ENCODE peak calls at places on chromosomes 6 and 20, in ten cellular contexts. One of them, this sample, is unnamed.
A peak's percentile ranks its signal among the peaks of the same experiment; 100 is the strongest.

GRCh38 chr6:8530775-8531435 is 95.6 kb upstream of the SLC35B3 start:
- DNase-seq in cardiac muscle cell: peak; percentile 4
- DNase-seq in PC-9: no peak
- DNase-seq in upper lobe of right lung: no peak
- DNase-seq in ovary: no peak
- DNase-seq in suprapubic skin: no peak
- DNase-seq in dorsolateral prefrontal cortex: no peak
- DNase-seq in tibial artery: no peak
- DNase-seq in CD4-positive, alpha-beta T cell: no peak
- DNase-seq in lower lobe of right lung: no peak
- DNase-seq in this sample: no peak

GRCh38 chr6:81938991-81939773 is 186.7 kb upstream of the TENT5A start:
- DNase-seq in cardiac muscle cell: no peak
- DNase-seq in PC-9: peak; percentile 78
- DNase-seq in upper lobe of right lung: no peak
- DNase-seq in ovary: no peak
- DNase-seq in suprapubic skin: no peak
- DNase-seq in dorsolateral prefrontal cortex: no peak
- DNase-seq in tibial artery: no peak
- DNase-seq in CD4-positive, alpha-beta T cell: no peak
- DNase-seq in lower lobe of right lung: no peak
- DNase-seq in this sample: no peak

GRCh38 chr6:26172496-26172958 is 85.3 kb downstream of the HFE start:
- DNase-seq in cardiac muscle cell: peak; percentile 24
- DNase-seq in PC-9: no peak
- DNase-seq in upper lobe of right lung: no peak
- DNase-seq in ovary: no peak
- DNase-seq in suprapubic skin: no peak
- DNase-seq in dorsolateral prefrontal cortex: no peak
- DNase-seq in tibial artery: no peak
- DNase-seq in CD4-positive, alpha-beta T cell: no peak
- DNase-seq in lower lobe of right lung: no peak
- DNase-seq in this sample: no peak

GRCh38 chr20:815226-815625 is 18.3 kb upstream of the FAM110A start:
- DNase-seq in cardiac muscle cell: no peak
- DNase-seq in PC-9: no peak
- DNase-seq in upper lobe of right lung: no peak
- DNase-seq in ovary: no peak
- DNase-seq in suprapubic skin: no peak
- DNase-seq in dorsolateral prefrontal cortex: no peak
- DNase-seq in tibial artery: no peak
- DNase-seq in CD4-positive, alpha-beta T cell: no peak
- DNase-seq in lower lobe of right lung: no peak
- DNase-seq in this sample: no peak

GRCh38 chr6:133568970-133569889 is 319.7 kb upstream of the TCF21 start:
- DNase-seq in cardiac muscle cell: peak; percentile 65
- DNase-seq in PC-9: peak; percentile 88
- DNase-seq in upper lobe of right lung: no peak
- DNase-seq in ovary: peak; percentile 44
- DNase-seq in suprapubic skin: no peak
- DNase-seq in dorsolateral prefrontal cortex: no peak
- DNase-seq in tibial artery: no peak
- DNase-seq in CD4-positive, alpha-beta T cell: no peak
- DNase-seq in lower lobe of right lung: no peak
- DNase-seq in this sample: no peak

GRCh38 chr6:104682722-104683643 is 176.7 kb downstream of the HACE1 start:
- DNase-seq in cardiac muscle cell: peak; percentile 60
- DNase-seq in PC-9: no peak
- DNase-seq in upper lobe of right lung: peak; percentile 73
- DNase-seq in ovary: no peak
- DNase-seq in suprapubic skin: no peak
- DNase-seq in dorsolateral prefrontal cortex: no peak
- DNase-seq in tibial artery: no peak
- DNase-seq in CD4-positive, alpha-beta T cell: peak; percentile 56
- DNase-seq in lower lobe of right lung: peak; percentile 70
- DNase-seq in this sample: peak; percentile 18

GRCh38 chr6:31042801-31043200 is 32.5 kb downstream of the MUC22 start:
- DNase-seq in cardiac muscle cell: peak; percentile 74
- DNase-seq in PC-9: peak; percentile 54
- DNase-seq in upper lobe of right lung: no peak
- DNase-seq in ovary: peak; percentile 65
- DNase-seq in suprapubic skin: no peak
- DNase-seq in dorsolateral prefrontal cortex: no peak
- DNase-seq in tibial artery: no peak
- DNase-seq in CD4-positive, alpha-beta T cell: peak; percentile 4
- DNase-seq in lower lobe of right lung: peak; percentile 54
- DNase-seq in this sample: peak; percentile 19

GRCh38 chr6:38695227-38695900 is 7.6 kb downstream of the GLO1 start:
- DNase-seq in cardiac muscle cell: no peak
- DNase-seq in PC-9: no peak
- DNase-seq in upper lobe of right lung: no peak
- DNase-seq in ovary: no peak
- DNase-seq in suprapubic skin: no peak
- DNase-seq in dorsolateral prefrontal cortex: no peak
- DNase-seq in tibial artery: no peak
- DNase-seq in CD4-positive, alpha-beta T cell: no peak
- DNase-seq in lower lobe of right lung: no peak
- DNase-seq in this sample: no peak

GRCh38 chr6:149440735-149441662 is 40.9 kb downstream of the SUMO4 start:
- DNase-seq in cardiac muscle cell: no peak
- DNase-seq in PC-9: no peak
- DNase-seq in upper lobe of right lung: no peak
- DNase-seq in ovary: no peak
- DNase-seq in suprapubic skin: peak; percentile 65
- DNase-seq in dorsolateral prefrontal cortex: no peak
- DNase-seq in tibial artery: no peak
- DNase-seq in CD4-positive, alpha-beta T cell: no peak
- DNase-seq in lower lobe of right lung: no peak
- DNase-seq in this sample: no peak

GRCh38 chr20:31909253-31910070 is 39.0 kb downstream of the TTLL9 start:
- DNase-seq in cardiac muscle cell: no peak
- DNase-seq in PC-9: no peak
- DNase-seq in upper lobe of right lung: peak; percentile 26
- DNase-seq in ovary: no peak
- DNase-seq in suprapubic skin: peak; percentile 53
- DNase-seq in dorsolateral prefrontal cortex: no peak
- DNase-seq in tibial artery: no peak
- DNase-seq in CD4-positive, alpha-beta T cell: no peak
- DNase-seq in lower lobe of right lung: no peak
- DNase-seq in this sample: no peak

GRCh38 chr20:31698803-31699718 is 23.6 kb downstream of the BCL2L1 start:
- DNase-seq in cardiac muscle cell: no peak
- DNase-seq in PC-9: peak; percentile 91
- DNase-seq in upper lobe of right lung: no peak
- DNase-seq in ovary: no peak
- DNase-seq in suprapubic skin: no peak
- DNase-seq in dorsolateral prefrontal cortex: no peak
- DNase-seq in tibial artery: peak; percentile 86
- DNase-seq in CD4-positive, alpha-beta T cell: no peak
- DNase-seq in lower lobe of right lung: peak; percentile 55
- DNase-seq in this sample: no peak

GRCh38 chr6:6712258-6712978 is 123.9 kb downstream of the LY86 start:
- DNase-seq in cardiac muscle cell: no peak
- DNase-seq in PC-9: peak; percentile 96
- DNase-seq in upper lobe of right lung: peak; percentile 72
- DNase-seq in ovary: no peak
- DNase-seq in suprapubic skin: no peak
- DNase-seq in dorsolateral prefrontal cortex: no peak
- DNase-seq in tibial artery: no peak
- DNase-seq in CD4-positive, alpha-beta T cell: no peak
- DNase-seq in lower lobe of right lung: peak; percentile 64
- DNase-seq in this sample: no peak

GRCh38 chr20:11120451-11120850 is 446.7 kb upstream of the JAG1 start:
- DNase-seq in cardiac muscle cell: no peak
- DNase-seq in PC-9: no peak
- DNase-seq in upper lobe of right lung: no peak
- DNase-seq in ovary: no peak
- DNase-seq in suprapubic skin: no peak
- DNase-seq in dorsolateral prefrontal cortex: no peak
- DNase-seq in tibial artery: no peak
- DNase-seq in CD4-positive, alpha-beta T cell: no peak
- DNase-seq in lower lobe of right lung: no peak
- DNase-seq in this sample: no peak

GRCh38 chr6:81752969-81753708 is 658 bp upstream of the TENT5A start:
- DNase-seq in cardiac muscle cell: peak; percentile 93
- DNase-seq in PC-9: peak; percentile 63
- DNase-seq in upper lobe of right lung: peak; percentile 97
- DNase-seq in ovary: peak; percentile 96
- DNase-seq in suprapubic skin: peak; percentile 94
- DNase-seq in dorsolateral prefrontal cortex: peak; percentile 50
- DNase-seq in tibial artery: peak; percentile 98
- DNase-seq in CD4-positive, alpha-beta T cell: peak; percentile 47
- DNase-seq in lower lobe of right lung: peak; percentile 96
- DNase-seq in this sample: peak; percentile 75

GRCh38 chr6:167058261-167058660 is 59.1 kb downstream of the CEP43 start:
- DNase-seq in cardiac muscle cell: no peak
- DNase-seq in PC-9: no peak
- DNase-seq in upper lobe of right lung: no peak
- DNase-seq in ovary: no peak
- DNase-seq in suprapubic skin: no peak
- DNase-seq in dorsolateral prefrontal cortex: no peak
- DNase-seq in tibial artery: no peak
- DNase-seq in CD4-positive, alpha-beta T cell: no peak
- DNase-seq in lower lobe of right lung: no peak
- DNase-seq in this sample: no peak

GRCh38 chr6:157063176-157063934 is 260.0 kb downstream of the TMEM242 start:
- DNase-seq in cardiac muscle cell: no peak
- DNase-seq in PC-9: peak; percentile 92
- DNase-seq in upper lobe of right lung: no peak
- DNase-seq in ovary: no peak
- DNase-seq in suprapubic skin: no peak
- DNase-seq in dorsolateral prefrontal cortex: no peak
- DNase-seq in tibial artery: no peak
- DNase-seq in CD4-positive, alpha-beta T cell: no peak
- DNase-seq in lower lobe of right lung: no peak
- DNase-seq in this sample: no peak

GRCh38 chr6:28985396-28986164 is 19.5 kb downstream of the ZNF311 start:
- DNase-seq in cardiac muscle cell: peak; percentile 95
- DNase-seq in PC-9: peak; percentile 97
- DNase-seq in upper lobe of right lung: peak; percentile 88
- DNase-seq in ovary: peak; percentile 81
- DNase-seq in suprapubic skin: peak; percentile 92
- DNase-seq in dorsolateral prefrontal cortex: peak; percentile 77
- DNase-seq in tibial artery: peak; percentile 88
- DNase-seq in CD4-positive, alpha-beta T cell: no peak
- DNase-seq in lower lobe of right lung: peak; percentile 85
- DNase-seq in this sample: peak; percentile 65

GRCh38 chr20:12860619-12861247 is 148.0 kb upstream of the SPTLC3 start:
- DNase-seq in cardiac muscle cell: no peak
- DNase-seq in PC-9: no peak
- DNase-seq in upper lobe of right lung: no peak
- DNase-seq in ovary: no peak
- DNase-seq in suprapubic skin: no peak
- DNase-seq in dorsolateral prefrontal cortex: no peak
- DNase-seq in tibial artery: no peak
- DNase-seq in CD4-positive, alpha-beta T cell: no peak
- DNase-seq in lower lobe of right lung: no peak
- DNase-seq in this sample: no peak

GRCh38 chr6:104940238-104940880 is 16.5 kb upstream of the LIN28B start:
- DNase-seq in cardiac muscle cell: peak; percentile 82
- DNase-seq in PC-9: no peak
- DNase-seq in upper lobe of right lung: no peak
- DNase-seq in ovary: no peak
- DNase-seq in suprapubic skin: no peak
- DNase-seq in dorsolateral prefrontal cortex: no peak
- DNase-seq in tibial artery: no peak
- DNase-seq in CD4-positive, alpha-beta T cell: no peak
- DNase-seq in lower lobe of right lung: no peak
- DNase-seq in this sample: peak; percentile 71

GRCh38 chr6:100664274-100665040 is 199.7 kb upstream of the SIM1 start:
- DNase-seq in cardiac muscle cell: peak; percentile 36
- DNase-seq in PC-9: no peak
- DNase-seq in upper lobe of right lung: no peak
- DNase-seq in ovary: no peak
- DNase-seq in suprapubic skin: no peak
- DNase-seq in dorsolateral prefrontal cortex: no peak
- DNase-seq in tibial artery: no peak
- DNase-seq in CD4-positive, alpha-beta T cell: no peak
- DNase-seq in lower lobe of right lung: no peak
- DNase-seq in this sample: no peak
- TF ChIP-seq CTCF in cardiac muscle cell: peak; percentile 62
- TF ChIP-seq CTCF in PC-9: peak; percentile 82
- TF ChIP-seq CTCF in upper lobe of right lung: peak; percentile 72
- TF ChIP-seq CTCF in ovary: no peak
- TF ChIP-seq CTCF in suprapubic skin: peak; percentile 39
- TF ChIP-seq CTCF in dorsolateral prefrontal cortex: peak; percentile 68
- TF ChIP-seq CTCF in tibial artery: peak; percentile 51
- TF ChIP-seq CTCF in CD4-positive, alpha-beta T cell: peak; percentile 77
- TF ChIP-seq CTCF in lower lobe of right lung: peak; percentile 65
- TF ChIP-seq CTCF in this sample: peak; percentile 76

GRCh38 chr6:109095036-109095820 is at the start of gene CEP57L1:
- DNase-seq in cardiac muscle cell: peak; percentile 100
- DNase-seq in PC-9: peak; percentile 94
- DNase-seq in upper lobe of right lung: peak; percentile 99
- DNase-seq in ovary: peak; percentile 97
- DNase-seq in suprapubic skin: peak; percentile 97
- DNase-seq in dorsolateral prefrontal cortex: peak; percentile 92
- DNase-seq in tibial artery: peak; percentile 98
- DNase-seq in CD4-positive, alpha-beta T cell: peak; percentile 93
- DNase-seq in lower lobe of right lung: peak; percentile 98
- DNase-seq in this sample: peak; percentile 96
- TF ChIP-seq CTCF in cardiac muscle cell: no peak
- TF ChIP-seq CTCF in PC-9: no peak
- TF ChIP-seq CTCF in upper lobe of right lung: no peak
- TF ChIP-seq CTCF in ovary: no peak
- TF ChIP-seq CTCF in suprapubic skin: peak; percentile 11
- TF ChIP-seq CTCF in dorsolateral prefrontal cortex: no peak
- TF ChIP-seq CTCF in tibial artery: no peak
- TF ChIP-seq CTCF in CD4-positive, alpha-beta T cell: no peak
- TF ChIP-seq CTCF in lower lobe of right lung: no peak
- TF ChIP-seq CTCF in this sample: peak; percentile 15

GRCh38 chr20:49629606-49630005 is 61.7 kb upstream of the PTGIS start:
- DNase-seq in cardiac muscle cell: no peak
- DNase-seq in PC-9: no peak
- DNase-seq in upper lobe of right lung: no peak
- DNase-seq in ovary: no peak
- DNase-seq in suprapubic skin: no peak
- DNase-seq in dorsolateral prefrontal cortex: no peak
- DNase-seq in tibial artery: no peak
- DNase-seq in CD4-positive, alpha-beta T cell: no peak
- DNase-seq in lower lobe of right lung: no peak
- DNase-seq in this sample: no peak
- TF ChIP-seq CTCF in cardiac muscle cell: no peak
- TF ChIP-seq CTCF in PC-9: no peak
- TF ChIP-seq CTCF in upper lobe of right lung: no peak
- TF ChIP-seq CTCF in ovary: no peak
- TF ChIP-seq CTCF in suprapubic skin: no peak
- TF ChIP-seq CTCF in dorsolateral prefrontal cortex: no peak
- TF ChIP-seq CTCF in tibial artery: no peak
- TF ChIP-seq CTCF in CD4-positive, alpha-beta T cell: no peak
- TF ChIP-seq CTCF in lower lobe of right lung: no peak
- TF ChIP-seq CTCF in this sample: no peak

DNA sequence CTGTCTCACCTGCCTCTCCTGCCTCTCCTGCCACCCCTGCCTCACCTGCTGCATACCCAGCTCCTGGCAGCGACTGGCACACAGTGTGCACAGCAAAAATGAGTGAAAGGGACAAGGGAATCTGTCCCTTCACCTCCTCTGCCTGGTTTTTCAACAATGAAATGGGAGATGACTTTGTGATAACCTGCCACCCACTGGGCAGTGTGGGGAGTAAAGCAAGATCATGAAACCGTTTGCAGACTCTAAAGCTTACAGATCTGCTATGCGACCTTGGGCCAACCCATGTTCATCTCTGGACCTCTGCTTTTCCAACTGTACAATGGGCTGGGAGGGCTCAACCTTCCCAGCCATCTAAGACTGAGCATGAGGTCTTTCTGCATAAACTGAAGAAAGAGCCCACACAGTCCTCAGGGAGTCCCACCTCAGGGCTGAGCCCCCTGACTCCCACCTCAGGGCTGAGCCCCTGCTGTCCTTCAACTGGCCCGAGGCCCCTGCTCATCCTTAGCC is 81.1 kb downstream of the RIPOR3 start:
- DNase-seq in cardiac muscle cell: no peak
- DNase-seq in PC-9: no peak
- DNase-seq in upper lobe of right lung: no peak
- DNase-seq in ovary: no peak
- DNase-seq in suprapubic skin: no peak
- DNase-seq in dorsolateral prefrontal cortex: no peak
- DNase-seq in tibial artery: no peak
- DNase-seq in CD4-positive, alpha-beta T cell: no peak
- DNase-seq in lower lobe of right lung: no peak
- DNase-seq in this sample: no peak
- TF ChIP-seq CTCF in cardiac muscle cell: no peak
- TF ChIP-seq CTCF in PC-9: peak; percentile 42
- TF ChIP-seq CTCF in upper lobe of right lung: no peak
- TF ChIP-seq CTCF in ovary: no peak
- TF ChIP-seq CTCF in suprapubic skin: no peak
- TF ChIP-seq CTCF in dorsolateral prefrontal cortex: no peak
- TF ChIP-seq CTCF in tibial artery: no peak
- TF ChIP-seq CTCF in CD4-positive, alpha-beta T cell: no peak
- TF ChIP-seq CTCF in lower lobe of right lung: no peak
- TF ChIP-seq CTCF in this sample: no peak